ENCODE peak calls at places on chromosome 1, in ten cellular contexts. M, G, J, I, V, W, O, E, S and Q are unnamed samples.

GRCh38 chr1:172775598-172776570 is 117.0 kb downstream of the FASLG start:
- DNase-seq in M (peak), G (no peak), J (no peak), I (no peak), V (no peak), W (no peak), O (peak), E (no peak), S (no peak), Q (peak)

GRCh38 chr1:27357281-27358037 is 9.3 kb downstream of the MAP3K6 start:
- DNase-seq in M (peak), G (no peak), J (peak), I (peak), V (peak), W (peak), O (peak), E (peak), S (peak), Q (peak)

GRCh38 chr1:56339786-56340465 is 239.4 kb downstream of the PLPP3 start:
- DNase-seq in M (no peak), G (no peak), J (no peak), I (no peak), V (no peak), W (no peak), O (no peak), E (no peak), S (no peak), Q (no peak)

GRCh38 chr1:108051625-108052382 is 86.8 kb upstream of the VAV3 start:
- DNase-seq in M (no peak), G (no peak), J (no peak), I (no peak), V (no peak), W (no peak), O (no peak), E (no peak), S (no peak), Q (no peak)

GRCh38 chr1:61641578-61642336 is 83.2 kb downstream of the TM2D1 start:
- DNase-seq in M (peak), G (peak), J (peak), I (peak), V (peak), W (peak), O (peak), E (peak), S (peak), Q (peak)

GRCh38 chr1:2448098-2448445 is 28.0 kb upstream of the PLCH2 start:
- DNase-seq in M (no peak), G (no peak), J (no peak), I (no peak), V (no peak), W (no peak), O (no peak), E (no peak), S (no peak), Q (no peak)

GRCh38 chr1:64243757-64244080 is 40.3 kb downstream of the UBE2U start:
- DNase-seq in M (no peak), G (no peak), J (no peak), I (no peak), V (no peak), W (no peak), O (no peak), E (no peak), S (no peak), Q (no peak)

GRCh38 chr1:173039621-173040020 is 11.1 kb downstream of the TNFSF18 start:
- DNase-seq in M (no peak), G (no peak), J (no peak), I (no peak), V (no peak), W (no peak), O (no peak), E (no peak), S (no peak), Q (no peak)

GRCh38 chr1:218656301-218657037 is 311.3 kb downstream of the TGFB2 start:
- DNase-seq in M (peak), G (no peak), J (no peak), I (no peak), V (no peak), W (no peak), O (peak), E (no peak), S (no peak), Q (no peak)

GRCh38 chr1:207428783-207429182 is 25.3 kb upstream of the CR2 start:
- DNase-seq in M (no peak), G (no peak), J (no peak), I (no peak), V (no peak), W (no peak), O (no peak), E (no peak), S (no peak), Q (no peak)

GRCh38 chr1:51345300-51345687 is 14.9 kb upstream of the TTC39A start:
- DNase-seq in M (no peak), G (no peak), J (no peak), I (no peak), V (no peak), W (no peak), O (no peak), E (no peak), S (no peak), Q (no peak)

GRCh38 chr1:208029381-208030319 is 118.7 kb upstream of the CD34 start:
- DNase-seq in M (no peak), G (no peak), J (no peak), I (no peak), V (no peak), W (no peak), O (peak), E (no peak), S (peak), Q (no peak)

GRCh38 chr1:60345621-60346020 is 272.1 kb upstream of the C1orf87 start:
- DNase-seq in M (peak), G (no peak), J (no peak), I (no peak), V (no peak), W (no peak), O (peak), E (no peak), S (no peak), Q (no peak)

GRCh38 chr1:226716577-226716976 is 22.5 kb downstream of the ITPKB start:
- DNase-seq in M (no peak), G (no peak), J (no peak), I (no peak), V (no peak), W (no peak), O (no peak), E (no peak), S (no peak), Q (no peak)

GRCh38 chr1:1360511-1361169 is 2.3 kb upstream of the MXRA8 start:
- DNase-seq in M (peak), G (peak), J (no peak), I (peak), V (no peak), W (no peak), O (peak), E (no peak), S (peak), Q (peak)

GRCh38 chr1:119006406-119007279 is 18.5 kb upstream of the TBX15 start:
- DNase-seq in M (no peak), G (no peak), J (no peak), I (no peak), V (no peak), W (no peak), O (no peak), E (no peak), S (no peak), Q (no peak)

GRCh38 chr1:184163674-184164470 is 112.3 kb downstream of the TSEN15 start:
- DNase-seq in M (peak), G (no peak), J (no peak), I (no peak), V (no peak), W (no peak), O (peak), E (no peak), S (no peak), Q (peak)

GRCh38 chr1:83994111-83994510 is 4.8 kb downstream of the TTLL7 start:
- DNase-seq in M (no peak), G (no peak), J (no peak), I (no peak), V (no peak), W (no peak), O (no peak), E (no peak), S (no peak), Q (no peak)

GRCh38 chr1:226943156-226943555 is 3.1 kb downstream of the COQ8A start:
- DNase-seq in M (no peak), G (no peak), J (no peak), I (no peak), V (no peak), W (no peak), O (peak), E (no peak), S (no peak), Q (no peak)

GRCh38 chr1:211591980-211592493 is 13.1 kb upstream of the SLC30A1 start:
- DNase-seq in M (peak), G (peak), J (no peak), I (no peak), V (no peak), W (no peak), O (peak), E (no peak), S (no peak), Q (peak)

GRCh38 chr1:40352126-40352525 is 21.4 kb upstream of the SMAP2 start:
- DNase-seq in M (no peak), G (no peak), J (no peak), I (no peak), V (no peak), W (peak), O (no peak), E (no peak), S (no peak), Q (no peak)

GRCh38 chr1:55725378-55725777 is 510.2 kb upstream of the USP24 start:
- DNase-seq in M (peak), G (no peak), J (no peak), I (no peak), V (no peak), W (no peak), O (peak), E (no peak), S (no peak), Q (peak)

GRCh38 chr1:100253552-100253951 is 3.9 kb upstream of the DBT start:
- DNase-seq in M (no peak), G (no peak), J (no peak), I (no peak), V (no peak), W (no peak), O (no peak), E (no peak), S (no peak), Q (no peak)

GRCh38 chr1:111833334-111833733 is 77.6 kb downstream of the DDX20 start:
- DNase-seq in M (peak), G (no peak), J (no peak), I (no peak), V (no peak), W (no peak), O (no peak), E (no peak), S (no peak), Q (peak)

GRCh38 chr1:93723101-93723500 is 41.5 kb upstream of the BCAR3 start:
- DNase-seq in M (peak), G (no peak), J (no peak), I (peak), V (no peak), W (no peak), O (no peak), E (no peak), S (no peak), Q (no peak)

GRCh38 chr1:3857791-3858129 is 484 bp downstream of the DFFB start:
- DNase-seq in M (no peak), G (no peak), J (no peak), I (no peak), V (no peak), W (peak), O (no peak), E (no peak), S (no peak), Q (no peak)

GRCh38 chr1:46333300-46334029 is 7.1 kb upstream of the NSUN4 start:
- DNase-seq in M (peak), G (no peak), J (no peak), I (no peak), V (no peak), W (peak), O (peak), E (no peak), S (no peak), Q (peak)

GRCh38 chr1:226355679-226356583 is 47.0 kb upstream of the LIN9 start:
- DNase-seq in M (no peak), G (no peak), J (no peak), I (peak), V (no peak), W (peak), O (no peak), E (no peak), S (no peak), Q (no peak)

GRCh38 chr1:6891781-6892579 is 106.7 kb downstream of the CAMTA1 start:
- DNase-seq in M (peak), G (no peak), J (no peak), I (no peak), V (no peak), W (no peak), O (peak), E (no peak), S (no peak), Q (no peak)

GRCh38 chr1:223834660-223835263 is 11.0 kb downstream of the TP53BP2 start:
- DNase-seq in M (peak), G (no peak), J (no peak), I (no peak), V (no peak), W (no peak), O (peak), E (no peak), S (no peak), Q (no peak)

GRCh38 chr1:42348498-42348897 is 13.5 kb upstream of the FOXJ3 start:
- DNase-seq in M (no peak), G (no peak), J (no peak), I (no peak), V (no peak), W (no peak), O (no peak), E (no peak), S (no peak), Q (no peak)

GRCh38 chr1:183044893-183045649 is 21.9 kb downstream of the LAMC1 start:
- DNase-seq in M (peak), G (no peak), J (no peak), I (no peak), V (no peak), W (no peak), O (no peak), E (no peak), S (no peak), Q (no peak)

GRCh38 chr1:222372221-222372620 is 175.7 kb downstream of the HHIPL2 start:
- DNase-seq in M (no peak), G (no peak), J (no peak), I (no peak), V (no peak), W (no peak), O (peak), E (no peak), S (no peak), Q (no peak)

GRCh38 chr1:17405898-17406759 is 33.3 kb downstream of the RCC2 start:
- DNase-seq in M (peak), G (peak), J (peak), I (peak), V (peak), W (peak), O (peak), E (peak), S (peak), Q (peak)

DNA sequence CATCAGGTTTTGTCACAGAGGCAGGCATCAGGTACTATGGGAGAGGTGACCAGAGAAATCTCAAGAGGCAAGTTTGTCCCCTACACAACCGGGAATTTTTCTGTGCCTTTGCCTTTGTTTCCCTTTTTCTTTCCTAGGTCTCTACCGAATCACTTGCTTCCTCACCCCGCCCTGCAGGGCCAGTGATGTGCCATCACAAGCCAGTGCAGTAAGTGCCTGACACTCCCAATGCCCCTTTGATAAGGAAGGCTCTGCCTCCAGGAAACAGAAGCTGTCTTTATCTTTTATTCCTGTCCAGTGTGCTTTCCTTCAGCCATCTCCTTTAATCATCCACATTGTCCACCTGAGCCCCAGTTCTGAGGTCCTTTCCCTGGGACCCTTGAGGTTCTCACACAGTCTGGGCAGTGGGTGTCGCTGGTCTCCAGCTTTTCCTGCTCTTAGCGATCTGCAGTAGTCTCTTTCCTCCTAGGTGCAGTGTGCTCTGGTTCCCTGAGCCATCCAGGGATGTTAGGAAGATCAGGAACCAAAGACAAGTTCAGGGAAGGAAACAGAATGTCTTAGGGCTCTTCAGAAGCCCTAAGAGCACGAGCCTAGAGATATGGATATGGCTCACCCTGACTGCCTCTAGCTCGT is 36.6 kb downstream of the GJA5 start:
- DNase-seq in M (peak), G (no peak), J (peak), I (peak), V (peak), W (peak), O (peak), E (peak), S (no peak), Q (peak)
- TF ChIP-seq CTCF in M (peak), G (peak), J (peak), I (peak), V (no peak), W (peak), O (peak), E (peak), S (peak), Q (no peak)

GRCh38 chr1:20696397-20697333 is 21.1 kb downstream of the KIF17 start:
- DNase-seq in M (peak), G (peak), J (peak), I (peak), V (peak), W (peak), O (peak), E (peak), S (peak), Q (peak)
- TF ChIP-seq CTCF in M (peak), G (peak), J (peak), I (peak), V (peak), W (peak), O (peak), E (peak), S (peak), Q (peak)

GRCh38 chr1:166819982-166820381 is 19.3 kb upstream of the POGK start:
- DNase-seq in M (no peak), G (no peak), J (no peak), I (no peak), V (no peak), W (no peak), O (no peak), E (no peak), S (no peak), Q (no peak)

GRCh38 chr1:166827426-166827825 is 11.8 kb upstream of the POGK start:
- DNase-seq in M (no peak), G (no peak), J (no peak), I (no peak), V (no peak), W (no peak), O (no peak), E (no peak), S (no peak), Q (no peak)

GRCh38 chr1:166822385-166822784 is 16.9 kb upstream of the POGK start:
- DNase-seq in M (peak), G (no peak), J (no peak), I (no peak), V (no peak), W (no peak), O (no peak), E (no peak), S (no peak), Q (no peak)
- TF ChIP-seq CTCF in M (peak), G (peak), J (peak), I (no peak), V (peak), W (peak), O (peak), E (no peak), S (no peak), Q (peak)

GRCh38 chr1:153616885-153617428 is 832 bp upstream of the S100A14 start:
- DNase-seq in M (no peak), G (no peak), J (no peak), I (no peak), V (no peak), W (no peak), O (no peak), E (no peak), S (no peak), Q (no peak)

GRCh38 chr1:153615406-153615805 is 719 bp downstream of the S100A14 start:
- DNase-seq in M (no peak), G (no peak), J (no peak), I (no peak), V (no peak), W (no peak), O (no peak), E (no peak), S (no peak), Q (no peak)

GRCh38 chr1:153616144-153616884 is at the start of gene S100A14:
- DNase-seq in M (peak), G (no peak), J (no peak), I (no peak), V (no peak), W (no peak), O (no peak), E (peak), S (no peak), Q (peak)

GRCh38 chr1:153619171-153619570 is 3.0 kb upstream of the S100A14 start:
- DNase-seq in M (no peak), G (no peak), J (no peak), I (no peak), V (no peak), W (no peak), O (no peak), E (no peak), S (no peak), Q (no peak)

GRCh38 chr1:153617677-153618076 is 1.6 kb upstream of the S100A14 start:
- DNase-seq in M (peak), G (no peak), J (no peak), I (peak), V (no peak), W (peak), O (peak), E (peak), S (no peak), Q (no peak)
- TF ChIP-seq CTCF in M (peak), G (peak), J (peak), I (peak), V (no peak), W (peak), O (peak), E (no peak), S (no peak), Q (no peak)

GRCh38 chr1:154609398-154610380 is 1.7 kb upstream of the ADAR start:
- DNase-seq in M (peak), G (no peak), J (peak), I (no peak), V (no peak), W (peak), O (peak), E (no peak), S (no peak), Q (peak)

GRCh38 chr1:154607748-154608521 is at the start of gene ADAR:
- DNase-seq in M (peak), G (peak), J (peak), I (peak), V (peak), W (peak), O (peak), E (peak), S (peak), Q (peak)

GRCh38 chr1:154608522-154609294 is 722 bp upstream of the ADAR start:
- DNase-seq in M (peak), G (no peak), J (peak), I (peak), V (peak), W (peak), O (peak), E (peak), S (peak), Q (peak)

GRCh38 chr1:154603317-154603716 is 4.7 kb downstream of the ADAR start:
- DNase-seq in M (no peak), G (no peak), J (no peak), I (no peak), V (no peak), W (peak), O (no peak), E (no peak), S (no peak), Q (no peak)

GRCh38 chr1:154607084-154607747 is 770 bp downstream of the ADAR start:
- DNase-seq in M (peak), G (no peak), J (peak), I (no peak), V (peak), W (peak), O (peak), E (no peak), S (no peak), Q (no peak)
- TF ChIP-seq CTCF in M (peak), G (no peak), J (no peak), I (no peak), V (no peak), W (peak), O (no peak), E (no peak), S (no peak), Q (no peak)